ENCODE peak calls at places on chromosomes 13 and 19, in ten cellular contexts. K is psoas muscle, D is fibroblast of lung, Q is GM23248, V is tibial nerve, B is gastrocnemius medialis, F is breast epithelium, R is A549, X is heart right ventricle, C is tibial artery. L is an unnamed sample.

GRCh38 chr13:35953537-35954206 is 177.5 kb downstream of the DCLK1 start:
- DNase-seq in C (peak; percentile 89), D (peak; percentile 96), X (peak; percentile 90), V (peak; percentile 86), Q (peak; percentile 94), R (peak; percentile 7), K (peak; percentile 88), B (peak; percentile 83), F (no peak), L (peak; percentile 88)

GRCh38 chr13:79003989-79004550 is 345.1 kb upstream of the OBI1 start:
- DNase-seq in D (no peak), R (no peak), V (no peak), F (no peak), X (no peak), K (no peak), C (no peak), Q (no peak), B (no peak), L (no peak)

GRCh38 chr13:105035092-105035491 is 1500.4 kb downstream of the EFNB2 start:
- DNase-seq in F (no peak), C (no peak), K (no peak), B (no peak), D (no peak), X (no peak), R (no peak), Q (no peak), V (no peak), L (no peak)

GRCh38 chr19:51102991-51103390 is 5.2 kb downstream of the CTU1 start:
- DNase-seq in K (no peak), F (no peak), D (no peak), V (no peak), C (no peak), B (no peak), R (no peak), X (no peak), Q (no peak), L (no peak)

GRCh38 chr13:94345374-94346195 is 133.9 kb downstream of the DCT start:
- DNase-seq in Q (peak; percentile 27), K (no peak), V (no peak), R (no peak), F (no peak), C (no peak), D (peak; percentile 79), B (no peak), X (no peak), L (no peak)

GRCh38 chr19:29476528-29476927 is 49.3 kb upstream of the VSTM2B start:
- DNase-seq in V (no peak), B (no peak), D (no peak), X (no peak), F (no peak), C (no peak), R (no peak), Q (no peak), K (no peak), L (no peak)

GRCh38 chr19:35940078-35940775 is 4.1 kb downstream of the LRFN3 start:
- DNase-seq in R (no peak), V (no peak), Q (no peak), K (no peak), X (no peak), C (no peak), B (no peak), D (no peak), F (no peak), L (no peak)

GRCh38 chr13:97352815-97353214 is 81.2 kb upstream of the RAP2A start:
- DNase-seq in F (no peak), C (no peak), V (no peak), X (no peak), D (no peak), B (no peak), Q (peak; percentile 29), K (no peak), R (no peak), L (no peak)

GRCh38 chr19:55437410-55437809 is 5.7 kb downstream of the SHISA7 start:
- DNase-seq in F (peak; percentile 68), K (peak; percentile 60), X (peak; percentile 49), D (peak; percentile 63), R (peak; percentile 89), V (no peak), Q (peak; percentile 76), C (no peak), B (no peak), L (peak; percentile 51)

GRCh38 chr13:67200605-67201004 is 29.5 kb downstream of the PCDH9 start:
- DNase-seq in D (no peak), X (no peak), B (no peak), C (no peak), R (no peak), V (no peak), F (no peak), K (no peak), Q (no peak), L (no peak)

GRCh38 chr13:102965802-102966201 is 100.4 kb downstream of the SLC10A2 start:
- DNase-seq in V (no peak), F (no peak), X (no peak), K (no peak), R (no peak), C (no peak), Q (no peak), B (no peak), D (no peak), L (no peak)

GRCh38 chr13:51826606-51827005 is 18.4 kb downstream of the TMEM272 start:
- DNase-seq in C (no peak), X (peak; percentile 76), B (no peak), V (no peak), K (no peak), D (no peak), Q (peak; percentile 17), F (no peak), R (no peak), L (no peak)

GRCh38 chr13:51825681-51826254 is 19.2 kb downstream of the TMEM272 start:
- DNase-seq in Q (no peak), V (no peak), F (no peak), B (no peak), C (no peak), X (no peak), R (no peak), K (no peak), D (no peak), L (no peak)

GRCh38 chr13:51823861-51824260 is 19.9 kb upstream of the DHRS12 start:
- DNase-seq in R (no peak), B (no peak), C (no peak), X (no peak), F (no peak), D (no peak), V (no peak), K (no peak), Q (no peak), L (no peak)

GRCh38 chr13:51823351-51823750 is 19.4 kb upstream of the DHRS12 start:
- DNase-seq in X (no peak), K (no peak), Q (no peak), C (no peak), V (no peak), F (no peak), R (no peak), D (no peak), B (no peak), L (no peak)

DNA sequence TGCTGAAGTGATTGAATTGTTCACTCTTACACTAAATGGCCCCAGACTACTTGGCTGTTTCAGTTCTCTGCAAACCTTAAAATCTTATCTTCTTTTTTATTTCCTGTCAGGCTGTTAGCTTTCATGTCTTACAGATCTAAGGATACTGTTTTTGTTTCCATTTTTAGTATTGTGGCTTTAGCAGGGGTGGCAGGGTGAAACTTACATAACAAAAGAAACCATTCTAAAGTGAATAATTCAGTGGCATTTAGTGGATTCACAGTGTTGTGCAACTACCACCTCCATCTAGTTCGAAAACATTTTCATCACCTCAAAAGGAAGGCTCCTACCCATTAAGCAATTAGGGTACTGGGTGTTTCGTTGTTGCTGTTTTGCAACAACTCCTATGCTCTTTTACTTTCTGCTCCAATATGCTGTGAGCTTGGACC is 19.8 kb downstream of the TMEM272 start:
- DNase-seq in C (no peak), X (no peak), R (no peak), F (no peak), D (no peak), B (no peak), K (no peak), Q (peak; percentile 48), V (no peak), L (no peak)
- H3K4me1 ChIP-seq in C (no peaks in the 10 kb centered on the region), X (peaks cover 26% of the 10 kb centered on the region), R (no peaks in the 10 kb centered on the region), F (no peaks in the 10 kb centered on the region), D (no peaks in the 10 kb centered on the region), B (no peaks in the 10 kb centered on the region), K (peaks cover 6% of the 10 kb centered on the region), Q (peaks cover 10% of the 10 kb centered on the region), V (peaks cover 14% of the 10 kb centered on the region), L (peaks cover 3% of the 10 kb centered on the region)

DNA sequence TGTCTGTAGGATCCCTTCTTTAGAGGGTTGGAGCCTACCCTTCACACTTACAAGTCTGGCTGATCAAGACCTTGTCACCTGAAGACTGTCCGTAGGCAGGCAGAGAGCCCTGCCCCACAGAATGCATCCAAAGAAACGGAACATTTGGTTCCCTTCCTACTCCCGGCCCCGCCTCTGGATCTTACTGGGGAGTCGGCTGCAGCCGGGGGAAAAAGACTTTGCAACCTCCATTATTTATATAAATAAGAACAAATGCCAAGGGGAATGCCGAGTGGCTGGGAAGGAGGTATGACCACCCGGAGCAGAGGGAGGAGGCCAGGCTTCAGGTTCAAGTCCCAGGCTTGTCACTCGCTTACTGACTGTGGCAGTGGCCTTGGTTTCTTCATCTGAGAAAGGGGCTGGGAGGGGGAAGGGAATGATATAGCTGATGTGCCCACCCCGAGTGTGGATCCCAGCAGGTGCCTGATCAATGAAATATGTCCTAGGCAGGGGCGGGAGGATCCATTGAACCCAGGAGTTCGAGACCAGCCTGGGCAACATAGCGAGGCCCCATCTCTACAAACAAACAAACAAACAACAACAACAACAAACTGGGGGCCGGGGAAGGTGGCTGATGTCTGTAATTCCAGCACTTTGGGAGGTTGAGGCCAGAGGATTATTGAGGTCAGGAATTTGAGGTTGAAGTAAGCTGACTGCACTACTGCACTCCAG is 48.7 kb downstream of the RFX2 start:
- DNase-seq in X (no peak), Q (no peak), F (peak; percentile 53), V (no peak), R (no peak), K (no peak), D (no peak), C (peak; percentile 90), B (peak; percentile 33), L (no peak)
- H3K4me1 ChIP-seq in X (peaks cover 57% of the 10 kb centered on the region), Q (peaks cover 48% of the 10 kb centered on the region), F (peaks cover 14% of the 10 kb centered on the region), V (peaks cover 28% of the 10 kb centered on the region), R (peaks cover 59% of the 10 kb centered on the region), K (peaks cover 21% of the 10 kb centered on the region), D (peaks cover 20% of the 10 kb centered on the region), C (peaks cover 51% of the 10 kb centered on the region), B (peaks cover 40% of the 10 kb centered on the region), L (peaks cover 22% of the 10 kb centered on the region)

DNA sequence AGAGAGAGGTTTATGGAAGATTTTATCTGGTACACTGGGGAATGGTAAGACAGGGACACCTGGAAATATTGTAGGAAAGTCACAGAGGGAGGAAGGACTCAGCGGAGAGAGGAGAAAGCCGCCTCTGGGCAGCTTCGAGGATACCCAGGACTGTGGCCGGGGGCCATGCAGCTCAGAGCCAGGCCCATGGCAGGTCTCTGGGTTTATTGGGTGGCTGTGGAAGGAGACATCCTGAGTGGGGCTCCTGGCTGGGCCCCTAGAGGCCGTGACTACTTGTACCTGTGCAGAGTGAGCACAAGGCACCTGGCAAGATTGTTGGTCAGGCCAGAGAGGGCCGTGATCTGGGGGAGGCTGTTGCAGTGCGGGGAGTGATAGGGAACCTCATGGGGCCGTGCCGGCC is 3.4 kb downstream of the DAZAP1 start:
- DNase-seq in Q (no peak), K (no peak), V (no peak), F (no peak), B (no peak), R (no peak), X (no peak), D (no peak), C (no peak), L (no peak)
- H3K4me1 ChIP-seq in Q (peaks cover 26% of the 10 kb centered on the region), K (peaks cover 66% of the 10 kb centered on the region), V (peaks cover 46% of the 10 kb centered on the region), F (peaks cover 45% of the 10 kb centered on the region), B (peaks cover 66% of the 10 kb centered on the region), R (peaks cover 27% of the 10 kb centered on the region), X (peaks cover 57% of the 10 kb centered on the region), D (peaks cover 33% of the 10 kb centered on the region), C (peaks cover 52% of the 10 kb centered on the region), L (peaks cover 24% of the 10 kb centered on the region)

GRCh38 chr19:13102416-13102665 is 317 bp downstream of the LYL1 start:
- DNase-seq in Q (peak; percentile 73), V (no peak), R (no peak), K (no peak), D (no peak), X (no peak), C (no peak), F (no peak), B (no peak), L (no peak)
- H3K4me1 ChIP-seq in Q (peaks cover 2% of the 10 kb centered on the region), V (peaks cover 41% of the 10 kb centered on the region), R (no peaks in the 10 kb centered on the region), K (peaks cover 4% of the 10 kb centered on the region), D (peaks cover 3% of the 10 kb centered on the region), X (peaks cover 42% of the 10 kb centered on the region), C (peaks cover 33% of the 10 kb centered on the region), F (peaks cover 4% of the 10 kb centered on the region), B (peaks cover 12% of the 10 kb centered on the region), L (peaks cover under 1% of the 10 kb centered on the region)